ENCODE peak calls at places on chromosomes 13 and 19, in four cellular contexts. D, R, I and C are unnamed samples.

GRCh38 chr19:44476559-44477408 is 23.5 kb downstream of the ZNF180 start:
- DNase-seq in D (no peak), R (no peak), I (no peak), C (peak)

GRCh38 chr13:39879286-39880035 is 224.0 kb downstream of the COG6 start:
- DNase-seq in R (no peak), I (no peak), D (no peak), C (no peak)

GRCh38 chr19:47002106-47002766 is 17.4 kb upstream of the NPAS1 start:
- DNase-seq in I (no peak), D (peak), R (no peak), C (no peak)

GRCh38 chr19:5155586-5156210 is 184.9 kb downstream of the PTPRS start:
- DNase-seq in I (no peak), D (no peak), R (no peak), C (no peak)

GRCh38 chr13:73000027-73000674 is 58.7 kb upstream of the KLF5 start:
- DNase-seq in R (no peak), I (no peak), D (no peak), C (no peak)

GRCh38 chr19:39335168-39335567 is 675 bp downstream of the GMFG start:
- DNase-seq in I (no peak), D (no peak), R (no peak), C (peak)

GRCh38 chr19:46731007-46731501 is 14.1 kb upstream of the PRKD2 start:
- DNase-seq in D (peak), I (peak), R (peak), C (no peak)

GRCh38 chr19:7272856-7273578 is 21.2 kb downstream of the INSR start:
- DNase-seq in R (no peak), I (no peak), D (no peak), C (no peak)

GRCh38 chr19:3450796-3451411 is 29.4 kb downstream of the SMIM24 start:
- DNase-seq in R (peak), D (peak), I (peak), C (peak)

GRCh38 chr13:110261166-110262081 is 45.5 kb downstream of the COL4A1 start:
- DNase-seq in D (no peak), R (no peak), I (no peak), C (no peak)

GRCh38 chr19:15243236-15243957 is 11.1 kb upstream of the EPHX3 start:
- DNase-seq in I (no peak), R (no peak), D (no peak), C (no peak)

GRCh38 chr13:99431927-99432636 is 69.2 kb upstream of the TM9SF2 start:
- DNase-seq in R (no peak), I (no peak), D (no peak), C (no peak)

GRCh38 chr19:43407416-43408005 is 7.2 kb upstream of the TEX101 start:
- DNase-seq in D (no peak), R (no peak), I (no peak), C (no peak)

GRCh38 chr13:84896128-84896527 is 903.1 kb downstream of the SLITRK6 start:
- DNase-seq in I (no peak), R (no peak), D (no peak), C (peak)

GRCh38 chr13:29752175-29752574 is 98.2 kb downstream of the UBL3 start:
- DNase-seq in I (no peak), R (no peak), D (no peak), C (no peak)

GRCh38 chr19:53389591-53390377 is 5.2 kb upstream of the ZNF765 start:
- DNase-seq in I (no peak), R (no peak), D (no peak), C (no peak)

GRCh38 chr19:4979211-4979807 is 10.4 kb downstream of the KDM4B start:
- DNase-seq in I (no peak), D (no peak), R (no peak), C (no peak)

GRCh38 chr19:41785653-41786052 is 10.7 kb upstream of the CEACAM3 start:
- DNase-seq in R (peak), I (peak), D (peak), C (peak)

GRCh38 chr19:54518844-54519243 is 16.2 kb downstream of the LAIR2 start:
- DNase-seq in I (no peak), R (peak), D (no peak), C (peak)

GRCh38 chr19:38388310-38389100 is at the start of gene SPRED3:
- DNase-seq in R (peak), I (peak), D (peak), C (no peak)

GRCh38 chr13:21603531-21604448 is at the start of gene MICU2:
- DNase-seq in D (peak), I (peak), R (peak), C (peak)
- TF ChIP-seq POLR2A in D (peak), I (peak), R (peak), C (peak)

GRCh38 chr19:58468216-58468839 is 1.4 kb downstream of the ZNF324 start:
- DNase-seq in R (no peak), D (no peak), I (no peak), C (no peak)

GRCh38 chr19:58471736-58472135 is 4.4 kb upstream of the ZNF446 start:
- DNase-seq in D (no peak), I (no peak), R (no peak), C (no peak)

GRCh38 chr19:58466089-58466759 is 656 bp upstream of the ZNF324 start:
- DNase-seq in I (peak), R (peak), D (no peak), C (no peak)

GRCh38 chr19:58469241-58470013 is 2.5 kb downstream of the ZNF324 start:
- DNase-seq in I (no peak), R (no peak), D (no peak), C (no peak)

DNA sequence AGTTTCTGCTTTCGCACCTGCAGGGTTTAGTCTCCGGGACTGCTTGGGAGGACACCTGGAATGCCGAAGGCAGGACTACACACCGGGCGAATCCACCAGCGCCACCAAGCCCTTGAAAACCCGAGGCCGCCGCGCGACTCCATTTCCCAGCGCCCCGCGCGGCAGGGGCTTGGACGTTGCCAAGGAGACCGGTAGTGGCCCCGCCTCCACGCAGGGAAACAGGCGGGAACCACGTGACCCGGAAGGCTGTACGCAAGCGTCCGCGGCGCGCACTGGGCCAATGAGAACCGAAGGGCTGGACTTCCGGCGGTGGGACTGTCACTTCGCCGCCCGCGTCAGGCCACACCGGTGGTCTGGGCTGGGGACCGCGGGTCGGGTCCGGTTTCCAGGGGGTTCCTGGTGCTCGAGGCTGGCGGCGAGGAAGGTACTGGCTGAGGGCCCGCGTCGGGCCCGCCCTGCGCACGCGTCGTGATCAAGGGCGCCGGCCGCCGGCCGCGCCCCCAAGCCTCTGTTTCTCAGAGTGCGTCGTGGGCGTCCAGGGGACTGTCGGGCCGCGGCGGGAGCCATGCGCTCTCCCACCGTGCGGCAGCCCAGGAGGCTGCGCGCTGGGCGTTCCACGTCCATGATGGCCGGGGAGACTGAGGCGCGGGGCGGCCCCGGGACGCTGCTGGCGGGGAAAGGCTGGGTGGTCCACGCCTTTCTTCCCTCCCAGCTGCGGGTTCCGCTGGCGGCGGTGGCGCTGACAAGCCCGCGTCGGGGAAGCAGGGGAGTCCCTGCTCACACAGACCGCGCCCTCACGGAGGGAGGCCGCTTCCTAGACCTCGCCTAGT is at the start of gene ZNF324:
- DNase-seq in D (peak), R (peak), I (peak), C (peak)
- TF ChIP-seq POLR2A in D (no peak), R (peak), I (peak), C (peak)

GRCh38 chr13:51619614-51620013 is 35.4 kb downstream of the WDFY2 start:
- DNase-seq in I (no peak), R (no peak), D (no peak), C (no peak)

GRCh38 chr13:51621597-51621996 is 37.3 kb downstream of the WDFY2 start:
- DNase-seq in R (no peak), I (no peak), D (no peak), C (no peak)

GRCh38 chr13:51623473-51623872 is 39.2 kb downstream of the WDFY2 start:
- DNase-seq in D (no peak), R (no peak), I (no peak), C (peak)

GRCh38 chr13:51618626-51619025 is 34.4 kb downstream of the WDFY2 start:
- DNase-seq in R (no peak), D (no peak), I (no peak), C (no peak)

GRCh38 chr13:51620165-51620983 is 36.1 kb downstream of the WDFY2 start:
- DNase-seq in R (no peak), I (no peak), D (no peak), C (no peak)
- TF ChIP-seq POLR2A in R (no peak), I (no peak), D (no peak), C (no peak)

GRCh38 chr19:1113278-1113985 is 9.6 kb downstream of the GPX4 start:
- DNase-seq in I (peak), R (peak), D (peak), C (peak)
- TF ChIP-seq POLR2A in I (no peak), R (no peak), D (no peak), C (no peak)

GRCh38 chr19:49875177-49875576 is 2.0 kb downstream of the AKT1S1 start:
- DNase-seq in I (no peak), R (no peak), D (no peak), C (no peak)

GRCh38 chr19:49875801-49876421 is 1.2 kb downstream of the AKT1S1 start:
- DNase-seq in I (peak), R (no peak), D (no peak), C (peak)

GRCh38 chr19:49877879-49878743 is 609 bp downstream of the TBC1D17 start:
- DNase-seq in I (peak), R (peak), D (peak), C (peak)

GRCh38 chr19:49877020-49877878 is at the start of the genes AKT1S1 and TBC1D17:
- DNase-seq in R (peak), D (peak), I (peak), C (peak)

DNA sequence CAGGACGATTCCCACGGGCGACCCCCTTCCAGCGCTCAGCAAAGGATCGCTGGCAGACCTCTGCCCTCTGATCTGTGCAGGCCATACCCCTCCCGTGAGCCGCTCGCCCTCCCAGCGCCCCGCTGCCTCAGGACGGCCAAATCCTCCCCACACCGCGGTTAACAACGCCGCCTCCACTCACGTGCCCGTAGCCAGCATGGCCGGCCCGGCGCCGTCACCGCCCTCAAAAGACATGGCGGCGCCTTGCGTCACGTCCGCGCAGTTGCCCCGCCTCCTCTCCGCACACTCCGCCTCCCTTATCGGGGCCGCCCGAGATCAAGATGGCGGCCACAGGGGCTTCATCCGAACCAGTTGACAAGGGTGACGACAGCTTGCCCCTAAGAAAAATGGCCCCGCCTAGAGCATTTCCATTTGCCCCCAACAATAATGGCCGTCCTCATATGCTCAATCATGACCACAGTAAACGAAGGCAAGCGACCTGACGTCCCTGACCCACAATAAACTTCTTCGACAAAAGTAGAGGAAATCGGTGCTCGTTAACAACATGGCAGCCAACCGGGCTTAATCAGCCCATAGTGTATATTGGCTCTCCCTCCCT is 634 bp downstream of the AKT1S1 start:
- DNase-seq in D (peak), R (peak), I (peak), C (peak)
- TF ChIP-seq POLR2A in D (no peak), R (peak), I (peak), C (peak)